ENCODE peak calls at places on chromosomes 6 and 20, in eight cellular contexts. H is EL, X is M059J, S is Karpas-422, R is C1 segment of cervical spinal cord, Y is naive B cell, A is H9, B is lower leg skin. I is an unnamed sample.

GRCh38 chr20:46544576-46544975 is 5.9 kb downstream of the OCSTAMP start:
- DNase-seq in H (no peak), X (no peak), S (no peak), R (no peak), Y (no peak), A (no peak), B (no peak), I (no peak)

GRCh38 chr6:87724994-87725811 is 23.2 kb upstream of the AKIRIN2 start:
- DNase-seq in H (no peak), X (no peak), S (no peak), R (no peak), Y (peak), A (no peak), B (no peak), I (no peak)

GRCh38 chr20:58847483-58847882 is 3.2 kb downstream of the GNAS-AS1 start:
- DNase-seq in H (no peak), X (no peak), S (no peak), R (no peak), Y (no peak), A (no peak), B (no peak), I (no peak)

GRCh38 chr6:29705389-29706231 is 17.6 kb upstream of the HLA-F start:
- DNase-seq in H (peak), X (peak), S (no peak), R (no peak), Y (no peak), A (peak), B (no peak), I (no peak)

GRCh38 chr6:13355969-13356368 is 27.6 kb upstream of the TBC1D7 start:
- DNase-seq in H (no peak), X (peak), S (peak), R (no peak), Y (peak), A (no peak), B (no peak), I (no peak)

GRCh38 chr20:40682104-40683045 is 6.7 kb downstream of the MAFB start:
- DNase-seq in H (no peak), X (no peak), S (no peak), R (no peak), Y (no peak), A (no peak), B (peak), I (no peak)

GRCh38 chr6:82419088-82419720 is 55.6 kb downstream of the TPBG start:
- DNase-seq in H (no peak), X (no peak), S (no peak), R (no peak), Y (no peak), A (no peak), B (no peak), I (no peak)

GRCh38 chr20:63316502-63316921 is 23.5 kb downstream of the COL20A1 start:
- DNase-seq in H (no peak), X (no peak), S (no peak), R (no peak), Y (no peak), A (no peak), B (peak), I (peak)

GRCh38 chr6:20159781-20160540 is 52.3 kb downstream of the MBOAT1 start:
- DNase-seq in H (peak), X (no peak), S (no peak), R (no peak), Y (no peak), A (no peak), B (no peak), I (no peak)

GRCh38 chr6:43338243-43338642 is 29.6 kb upstream of the CRIP3 start:
- DNase-seq in H (no peak), X (no peak), S (peak), R (no peak), Y (peak), A (no peak), B (no peak), I (no peak)

GRCh38 chr6:56913276-56914138 is 41.4 kb upstream of the BEND6 start:
- DNase-seq in H (no peak), X (peak), S (no peak), R (no peak), Y (no peak), A (no peak), B (no peak), I (no peak)

GRCh38 chr6:474454-475185 is 83.1 kb downstream of the IRF4 start:
- DNase-seq in H (peak), X (peak), S (no peak), R (no peak), Y (peak), A (no peak), B (no peak), I (no peak)

GRCh38 chr6:36050305-36050704 is 22.7 kb downstream of the MAPK14 start:
- DNase-seq in H (no peak), X (no peak), S (no peak), R (no peak), Y (no peak), A (no peak), B (no peak), I (no peak)

GRCh38 chr6:150252714-150253444 is 110.0 kb downstream of the PPP1R14C start:
- DNase-seq in H (peak), X (peak), S (no peak), R (no peak), Y (no peak), A (no peak), B (no peak), I (no peak)

GRCh38 chr20:62801284-62802010 is 3.2 kb upstream of the OGFR start:
- DNase-seq in H (no peak), X (no peak), S (peak), R (no peak), Y (no peak), A (no peak), B (no peak), I (no peak)

GRCh38 chr6:14903176-14904088 is 342.4 kb upstream of the JARID2 start:
- DNase-seq in H (no peak), X (no peak), S (no peak), R (no peak), Y (peak), A (no peak), B (peak), I (peak)

GRCh38 chr6:128067446-128068109 is 166.7 kb upstream of the THEMIS start:
- DNase-seq in H (no peak), X (no peak), S (no peak), R (no peak), Y (no peak), A (peak), B (no peak), I (no peak)

GRCh38 chr6:153131037-153131981 is at the start of gene RGS17:
- DNase-seq in H (peak), X (peak), S (no peak), R (peak), Y (no peak), A (peak), B (no peak), I (peak)

GRCh38 chr20:32560989-32561830 is 23.9 kb downstream of the NOL4L start:
- DNase-seq in H (no peak), X (no peak), S (no peak), R (no peak), Y (no peak), A (no peak), B (no peak), I (no peak)

GRCh38 chr6:154245542-154245941 is 111.1 kb downstream of the IPCEF1 start:
- DNase-seq in H (no peak), X (no peak), S (no peak), R (no peak), Y (no peak), A (no peak), B (no peak), I (no peak)

GRCh38 chr6:137341721-137342195 is 122.6 kb upstream of the IFNGR1 start:
- DNase-seq in H (peak), X (peak), S (peak), R (peak), Y (peak), A (peak), B (no peak), I (peak)

GRCh38 chr6:127176175-127176574 is 57.7 kb downstream of the RSPO3 start:
- DNase-seq in H (peak), X (peak), S (no peak), R (no peak), Y (no peak), A (no peak), B (no peak), I (no peak)

GRCh38 chr6:13113956-13114593 is 214.3 kb downstream of the TBC1D7 start:
- DNase-seq in H (no peak), X (no peak), S (no peak), R (no peak), Y (no peak), A (no peak), B (no peak), I (no peak)

GRCh38 chr6:111417181-111417585 is 65.8 kb downstream of the REV3L start:
- DNase-seq in H (no peak), X (peak), S (no peak), R (peak), Y (no peak), A (no peak), B (no peak), I (peak)

GRCh38 chr6:125986956-125987617 is 747 bp downstream of the TRMT11 start:
- DNase-seq in H (peak), X (peak), S (peak), R (no peak), Y (no peak), A (no peak), B (no peak), I (no peak)

I was measured in dorsolateral prefrontal cortex.